ENCODE peak calls at places on chromosomes 4 and X, in seven cellular contexts. One of them, this sample, is unnamed.

GRCh38 chr4:167021545-167022155 is 212.6 kb downstream of the SPOCK3 start:
- DNase-seq in activated CD8-positive, alpha-beta T cell treated with anti-CD3 and anti-CD28 coated beads for 36 hours: peak; percentile 76
- DNase-seq in AG04450: peak; percentile 7
- DNase-seq in sigmoid colon: peak; percentile 66
- DNase-seq in SK-N-SH: peak; percentile 12
- DNase-seq in dorsolateral prefrontal cortex: peak; percentile 77
- DNase-seq in GM20000: peak; percentile 13
- DNase-seq in this sample: peak; percentile 74

GRCh38 chr4:83751336-83751949 is 215.5 kb downstream of the GPAT3 start:
- DNase-seq in activated CD8-positive, alpha-beta T cell treated with anti-CD3 and anti-CD28 coated beads for 36 hours: no peak
- DNase-seq in AG04450: no peak
- DNase-seq in sigmoid colon: no peak
- DNase-seq in SK-N-SH: no peak
- DNase-seq in dorsolateral prefrontal cortex: no peak
- DNase-seq in GM20000: no peak
- DNase-seq in this sample: no peak

GRCh38 chr4:136927172-136927571 is 605.1 kb downstream of the PCDH18 start:
- DNase-seq in activated CD8-positive, alpha-beta T cell treated with anti-CD3 and anti-CD28 coated beads for 36 hours: no peak
- DNase-seq in AG04450: no peak
- DNase-seq in sigmoid colon: no peak
- DNase-seq in SK-N-SH: no peak
- DNase-seq in dorsolateral prefrontal cortex: no peak
- DNase-seq in GM20000: no peak
- DNase-seq in this sample: peak; percentile 12

GRCh38 chrX:23871905-23872546 is 35.7 kb downstream of the APOO start:
- DNase-seq in activated CD8-positive, alpha-beta T cell treated with anti-CD3 and anti-CD28 coated beads for 36 hours: no peak
- DNase-seq in AG04450: no peak
- DNase-seq in sigmoid colon: no peak
- DNase-seq in SK-N-SH: no peak
- DNase-seq in dorsolateral prefrontal cortex: no peak
- DNase-seq in GM20000: no peak
- DNase-seq in this sample: no peak

GRCh38 chrX:42803320-42803719 is 25.4 kb upstream of the PPP1R2C start:
- DNase-seq in activated CD8-positive, alpha-beta T cell treated with anti-CD3 and anti-CD28 coated beads for 36 hours: no peak
- DNase-seq in AG04450: no peak
- DNase-seq in sigmoid colon: no peak
- DNase-seq in SK-N-SH: no peak
- DNase-seq in dorsolateral prefrontal cortex: no peak
- DNase-seq in GM20000: no peak
- DNase-seq in this sample: no peak

GRCh38 chrX:103398321-103398937 is 22.1 kb downstream of the BEX3 start:
- DNase-seq in activated CD8-positive, alpha-beta T cell treated with anti-CD3 and anti-CD28 coated beads for 36 hours: peak; percentile 47
- DNase-seq in AG04450: no peak
- DNase-seq in sigmoid colon: no peak
- DNase-seq in SK-N-SH: no peak
- DNase-seq in dorsolateral prefrontal cortex: no peak
- DNase-seq in GM20000: no peak
- DNase-seq in this sample: peak; percentile 81

GRCh38 chrX:98405376-98405775 is 1521.7 kb downstream of the RPA4 start:
- DNase-seq in activated CD8-positive, alpha-beta T cell treated with anti-CD3 and anti-CD28 coated beads for 36 hours: no peak
- DNase-seq in AG04450: no peak
- DNase-seq in sigmoid colon: no peak
- DNase-seq in SK-N-SH: no peak
- DNase-seq in dorsolateral prefrontal cortex: no peak
- DNase-seq in GM20000: no peak
- DNase-seq in this sample: no peak

GRCh38 chr4:62460329-62460728 is 1260.2 kb downstream of the ADGRL3 start:
- DNase-seq in activated CD8-positive, alpha-beta T cell treated with anti-CD3 and anti-CD28 coated beads for 36 hours: no peak
- DNase-seq in AG04450: no peak
- DNase-seq in sigmoid colon: no peak
- DNase-seq in SK-N-SH: no peak
- DNase-seq in dorsolateral prefrontal cortex: no peak
- DNase-seq in GM20000: no peak
- DNase-seq in this sample: no peak

GRCh38 chr4:104596189-104596588 is 101.5 kb upstream of the CXXC4 start:
- DNase-seq in activated CD8-positive, alpha-beta T cell treated with anti-CD3 and anti-CD28 coated beads for 36 hours: no peak
- DNase-seq in AG04450: no peak
- DNase-seq in sigmoid colon: no peak
- DNase-seq in SK-N-SH: no peak
- DNase-seq in dorsolateral prefrontal cortex: no peak
- DNase-seq in GM20000: no peak
- DNase-seq in this sample: no peak

GRCh38 chrX:23898412-23898959 is 9.3 kb downstream of the APOO start:
- DNase-seq in activated CD8-positive, alpha-beta T cell treated with anti-CD3 and anti-CD28 coated beads for 36 hours: no peak
- DNase-seq in AG04450: no peak
- DNase-seq in sigmoid colon: no peak
- DNase-seq in SK-N-SH: no peak
- DNase-seq in dorsolateral prefrontal cortex: no peak
- DNase-seq in GM20000: no peak
- DNase-seq in this sample: no peak

GRCh38 chr4:86919824-86920223 is 15.0 kb upstream of the AFF1 start:
- DNase-seq in activated CD8-positive, alpha-beta T cell treated with anti-CD3 and anti-CD28 coated beads for 36 hours: no peak
- DNase-seq in AG04450: no peak
- DNase-seq in sigmoid colon: no peak
- DNase-seq in SK-N-SH: no peak
- DNase-seq in dorsolateral prefrontal cortex: no peak
- DNase-seq in GM20000: no peak
- DNase-seq in this sample: peak; percentile 77

GRCh38 chrX:129594781-129595180 is 54.7 kb downstream of the OCRL start:
- DNase-seq in activated CD8-positive, alpha-beta T cell treated with anti-CD3 and anti-CD28 coated beads for 36 hours: no peak
- DNase-seq in AG04450: no peak
- DNase-seq in sigmoid colon: no peak
- DNase-seq in SK-N-SH: no peak
- DNase-seq in dorsolateral prefrontal cortex: no peak
- DNase-seq in GM20000: no peak
- DNase-seq in this sample: no peak

GRCh38 chrX:115344885-115345653 is 55.6 kb downstream of the LUZP4 start:
- DNase-seq in activated CD8-positive, alpha-beta T cell treated with anti-CD3 and anti-CD28 coated beads for 36 hours: no peak
- DNase-seq in AG04450: peak; percentile 90
- DNase-seq in sigmoid colon: peak; percentile 96
- DNase-seq in SK-N-SH: peak; percentile 58
- DNase-seq in dorsolateral prefrontal cortex: peak; percentile 72
- DNase-seq in GM20000: no peak
- DNase-seq in this sample: peak; percentile 96

GRCh38 chr4:94447754-94448411 is 3.9 kb upstream of the PDLIM5 start:
- DNase-seq in activated CD8-positive, alpha-beta T cell treated with anti-CD3 and anti-CD28 coated beads for 36 hours: no peak
- DNase-seq in AG04450: no peak
- DNase-seq in sigmoid colon: no peak
- DNase-seq in SK-N-SH: no peak
- DNase-seq in dorsolateral prefrontal cortex: no peak
- DNase-seq in GM20000: no peak
- DNase-seq in this sample: no peak

GRCh38 chr4:177251237-177251636 is 58.4 kb upstream of the NEIL3 start:
- DNase-seq in activated CD8-positive, alpha-beta T cell treated with anti-CD3 and anti-CD28 coated beads for 36 hours: peak; percentile 55
- DNase-seq in AG04450: no peak
- DNase-seq in sigmoid colon: no peak
- DNase-seq in SK-N-SH: no peak
- DNase-seq in dorsolateral prefrontal cortex: no peak
- DNase-seq in GM20000: no peak
- DNase-seq in this sample: no peak

GRCh38 chr4:108051343-108051742 is 61.7 kb downstream of the HADH start:
- DNase-seq in activated CD8-positive, alpha-beta T cell treated with anti-CD3 and anti-CD28 coated beads for 36 hours: peak; percentile 52
- DNase-seq in AG04450: no peak
- DNase-seq in sigmoid colon: no peak
- DNase-seq in SK-N-SH: no peak
- DNase-seq in dorsolateral prefrontal cortex: no peak
- DNase-seq in GM20000: no peak
- DNase-seq in this sample: no peak

GRCh38 chr4:41507292-41507933 is 30.5 kb upstream of the LIMCH1 start:
- DNase-seq in activated CD8-positive, alpha-beta T cell treated with anti-CD3 and anti-CD28 coated beads for 36 hours: no peak
- DNase-seq in AG04450: no peak
- DNase-seq in sigmoid colon: no peak
- DNase-seq in SK-N-SH: no peak
- DNase-seq in dorsolateral prefrontal cortex: no peak
- DNase-seq in GM20000: no peak
- DNase-seq in this sample: no peak

GRCh38 chrX:71846429-71846828 is 64.2 kb upstream of the NHSL2 start:
- DNase-seq in activated CD8-positive, alpha-beta T cell treated with anti-CD3 and anti-CD28 coated beads for 36 hours: no peak
- DNase-seq in AG04450: no peak
- DNase-seq in sigmoid colon: no peak
- DNase-seq in SK-N-SH: no peak
- DNase-seq in dorsolateral prefrontal cortex: no peak
- DNase-seq in GM20000: no peak
- DNase-seq in this sample: peak; percentile 69

GRCh38 chrX:47093248-47093647 is 15.0 kb downstream of the RGN start:
- DNase-seq in activated CD8-positive, alpha-beta T cell treated with anti-CD3 and anti-CD28 coated beads for 36 hours: peak; percentile 26
- DNase-seq in AG04450: peak; percentile 0
- DNase-seq in sigmoid colon: no peak
- DNase-seq in SK-N-SH: peak; percentile 26
- DNase-seq in dorsolateral prefrontal cortex: no peak
- DNase-seq in GM20000: peak; percentile 17
- DNase-seq in this sample: peak; percentile 20

GRCh38 chr4:109547394-109547793 is 12.7 kb upstream of the MCUB start:
- DNase-seq in activated CD8-positive, alpha-beta T cell treated with anti-CD3 and anti-CD28 coated beads for 36 hours: no peak
- DNase-seq in AG04450: no peak
- DNase-seq in sigmoid colon: no peak
- DNase-seq in SK-N-SH: no peak
- DNase-seq in dorsolateral prefrontal cortex: no peak
- DNase-seq in GM20000: no peak
- DNase-seq in this sample: no peak

GRCh38 chr4:151202851-151203455 is 74.0 kb upstream of the PRSS48 start:
- DNase-seq in activated CD8-positive, alpha-beta T cell treated with anti-CD3 and anti-CD28 coated beads for 36 hours: no peak
- DNase-seq in AG04450: no peak
- DNase-seq in sigmoid colon: no peak
- DNase-seq in SK-N-SH: no peak
- DNase-seq in dorsolateral prefrontal cortex: no peak
- DNase-seq in GM20000: no peak
- DNase-seq in this sample: peak; percentile 22

GRCh38 chrX:28491941-28492340 is 95.3 kb upstream of the IL1RAPL1 start:
- DNase-seq in activated CD8-positive, alpha-beta T cell treated with anti-CD3 and anti-CD28 coated beads for 36 hours: no peak
- DNase-seq in AG04450: no peak
- DNase-seq in sigmoid colon: no peak
- DNase-seq in SK-N-SH: no peak
- DNase-seq in dorsolateral prefrontal cortex: no peak
- DNase-seq in GM20000: no peak
- DNase-seq in this sample: no peak

GRCh38 chr4:87118826-87119225 is 101.6 kb downstream of the KLHL8 start:
- DNase-seq in activated CD8-positive, alpha-beta T cell treated with anti-CD3 and anti-CD28 coated beads for 36 hours: peak; percentile 9
- DNase-seq in AG04450: peak; percentile 76
- DNase-seq in sigmoid colon: no peak
- DNase-seq in SK-N-SH: peak; percentile 31
- DNase-seq in dorsolateral prefrontal cortex: no peak
- DNase-seq in GM20000: no peak
- DNase-seq in this sample: peak; percentile 91

GRCh38 chr4:159607824-159608223 is 504.9 kb downstream of the RAPGEF2 start:
- DNase-seq in activated CD8-positive, alpha-beta T cell treated with anti-CD3 and anti-CD28 coated beads for 36 hours: no peak
- DNase-seq in AG04450: no peak
- DNase-seq in sigmoid colon: no peak
- DNase-seq in SK-N-SH: no peak
- DNase-seq in dorsolateral prefrontal cortex: no peak
- DNase-seq in GM20000: no peak
- DNase-seq in this sample: no peak

GRCh38 chrX:26203556-26203955 is 11.3 kb downstream of the MAGEB6 start:
- DNase-seq in activated CD8-positive, alpha-beta T cell treated with anti-CD3 and anti-CD28 coated beads for 36 hours: no peak
- DNase-seq in AG04450: no peak
- DNase-seq in sigmoid colon: no peak
- DNase-seq in SK-N-SH: no peak
- DNase-seq in dorsolateral prefrontal cortex: no peak
- DNase-seq in GM20000: no peak
- DNase-seq in this sample: no peak

GRCh38 chr4:1883583-1883982 is 12.4 kb downstream of the NSD2 start:
- DNase-seq in activated CD8-positive, alpha-beta T cell treated with anti-CD3 and anti-CD28 coated beads for 36 hours: no peak
- DNase-seq in AG04450: no peak
- DNase-seq in sigmoid colon: no peak
- DNase-seq in SK-N-SH: no peak
- DNase-seq in dorsolateral prefrontal cortex: no peak
- DNase-seq in GM20000: no peak
- DNase-seq in this sample: no peak

GRCh38 chr4:5887361-5888221 is 5.3 kb downstream of the CRMP1 start:
- DNase-seq in activated CD8-positive, alpha-beta T cell treated with anti-CD3 and anti-CD28 coated beads for 36 hours: no peak
- DNase-seq in AG04450: no peak
- DNase-seq in sigmoid colon: no peak
- DNase-seq in SK-N-SH: peak; percentile 84
- DNase-seq in dorsolateral prefrontal cortex: peak; percentile 53
- DNase-seq in GM20000: peak; percentile 27
- DNase-seq in this sample: no peak
- TF ChIP-seq CTCF in activated CD8-positive, alpha-beta T cell treated with anti-CD3 and anti-CD28 coated beads for 36 hours: no peak
- TF ChIP-seq CTCF in AG04450: no peak
- TF ChIP-seq CTCF in sigmoid colon: no peak
- TF ChIP-seq CTCF in SK-N-SH: no peak
- TF ChIP-seq CTCF in dorsolateral prefrontal cortex: no peak
- TF ChIP-seq CTCF in GM20000: no peak
- TF ChIP-seq CTCF in this sample: no peak

GRCh38 chr4:147965056-147965455 is 233.2 kb downstream of the ARHGAP10 start:
- DNase-seq in activated CD8-positive, alpha-beta T cell treated with anti-CD3 and anti-CD28 coated beads for 36 hours: no peak
- DNase-seq in AG04450: no peak
- DNase-seq in sigmoid colon: no peak
- DNase-seq in SK-N-SH: no peak
- DNase-seq in dorsolateral prefrontal cortex: no peak
- DNase-seq in GM20000: no peak
- DNase-seq in this sample: no peak
- TF ChIP-seq CTCF in activated CD8-positive, alpha-beta T cell treated with anti-CD3 and anti-CD28 coated beads for 36 hours: no peak
- TF ChIP-seq CTCF in AG04450: no peak
- TF ChIP-seq CTCF in sigmoid colon: no peak
- TF ChIP-seq CTCF in SK-N-SH: no peak
- TF ChIP-seq CTCF in dorsolateral prefrontal cortex: no peak
- TF ChIP-seq CTCF in GM20000: no peak
- TF ChIP-seq CTCF in this sample: no peak

DNA sequence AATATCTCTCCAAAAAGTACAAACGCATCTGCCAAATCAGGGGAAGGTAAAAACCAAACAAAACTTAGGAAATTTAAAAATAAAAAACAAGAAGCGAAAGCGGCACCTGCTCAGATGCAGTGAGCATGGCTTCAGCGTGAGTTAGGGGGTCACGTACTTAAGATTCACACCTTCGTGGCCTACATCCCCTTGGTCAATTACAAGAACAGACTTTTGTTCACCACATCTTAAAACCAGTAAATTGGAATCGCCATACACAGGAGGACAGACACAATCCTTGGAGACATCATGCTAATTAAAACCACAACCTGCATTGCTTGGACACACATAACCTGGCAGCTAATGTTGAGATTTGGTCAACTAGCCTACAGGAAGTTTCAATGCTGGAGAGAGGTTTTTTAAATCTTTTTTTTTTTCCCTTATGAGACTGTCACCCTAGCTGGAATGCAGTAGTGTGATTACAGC is 12.5 kb upstream of the SEL1L3 start:
- DNase-seq in activated CD8-positive, alpha-beta T cell treated with anti-CD3 and anti-CD28 coated beads for 36 hours: no peak
- DNase-seq in AG04450: no peak
- DNase-seq in sigmoid colon: no peak
- DNase-seq in SK-N-SH: no peak
- DNase-seq in dorsolateral prefrontal cortex: no peak
- DNase-seq in GM20000: no peak
- DNase-seq in this sample: no peak
- TF ChIP-seq CTCF in activated CD8-positive, alpha-beta T cell treated with anti-CD3 and anti-CD28 coated beads for 36 hours: no peak
- TF ChIP-seq CTCF in AG04450: no peak
- TF ChIP-seq CTCF in sigmoid colon: no peak
- TF ChIP-seq CTCF in SK-N-SH: no peak
- TF ChIP-seq CTCF in dorsolateral prefrontal cortex: no peak
- TF ChIP-seq CTCF in GM20000: no peak
- TF ChIP-seq CTCF in this sample: no peak

GRCh38 chr4:185282968-185283367 is 73.6 kb downstream of the SNX25 start:
- DNase-seq in activated CD8-positive, alpha-beta T cell treated with anti-CD3 and anti-CD28 coated beads for 36 hours: no peak
- DNase-seq in AG04450: no peak
- DNase-seq in sigmoid colon: no peak
- DNase-seq in SK-N-SH: no peak
- DNase-seq in dorsolateral prefrontal cortex: no peak
- DNase-seq in GM20000: no peak
- DNase-seq in this sample: peak; percentile 52
- TF ChIP-seq CTCF in activated CD8-positive, alpha-beta T cell treated with anti-CD3 and anti-CD28 coated beads for 36 hours: no peak
- TF ChIP-seq CTCF in AG04450: no peak
- TF ChIP-seq CTCF in sigmoid colon: no peak
- TF ChIP-seq CTCF in SK-N-SH: peak; percentile 29
- TF ChIP-seq CTCF in dorsolateral prefrontal cortex: no peak
- TF ChIP-seq CTCF in GM20000: no peak
- TF ChIP-seq CTCF in this sample: peak; percentile 35

GRCh38 chr4:7769936-7770674 is 169.6 kb downstream of the AFAP1 start:
- DNase-seq in activated CD8-positive, alpha-beta T cell treated with anti-CD3 and anti-CD28 coated beads for 36 hours: peak; percentile 28
- DNase-seq in AG04450: no peak
- DNase-seq in sigmoid colon: peak; percentile 65
- DNase-seq in SK-N-SH: peak; percentile 73
- DNase-seq in dorsolateral prefrontal cortex: no peak
- DNase-seq in GM20000: no peak
- DNase-seq in this sample: no peak
- TF ChIP-seq CTCF in activated CD8-positive, alpha-beta T cell treated with anti-CD3 and anti-CD28 coated beads for 36 hours: no peak
- TF ChIP-seq CTCF in AG04450: peak; percentile 67
- TF ChIP-seq CTCF in sigmoid colon: no peak
- TF ChIP-seq CTCF in SK-N-SH: peak; percentile 63
- TF ChIP-seq CTCF in dorsolateral prefrontal cortex: peak; percentile 42
- TF ChIP-seq CTCF in GM20000: peak; percentile 46
- TF ChIP-seq CTCF in this sample: peak; percentile 80

This sample was measured in brain microvascular endothelial cell.